ENCODE peak calls at places on chromosomes 2 and 18, in four cellular contexts. K is GM12878, A is K562, W is A549. V is an unnamed sample.

GRCh38 chr2:231522418-231523180 is 7.6 kb downstream of the NMUR1 start:
- DNase-seq in A (no peak), W (no peak), K (no peak), V (no peak)

GRCh38 chr2:171553858-171554257 is 31.6 kb downstream of the CYBRD1 start:
- DNase-seq in K (no peak), A (peak; percentile 68), W (peak; percentile 96), V (peak; percentile 94)

GRCh38 chr18:46097378-46097852 is 681 bp downstream of the ATP5F1A start:
- DNase-seq in W (no peak), K (no peak), A (no peak), V (no peak)

GRCh38 chr2:36335597-36335996 is 20.0 kb upstream of the CRIM1 start:
- DNase-seq in K (no peak), A (no peak), W (no peak), V (no peak)

GRCh38 chr2:195763866-195764265 is 106.8 kb downstream of the SLC39A10 start:
- DNase-seq in A (no peak), K (no peak), W (no peak), V (no peak)

GRCh38 chr2:68368657-68369339 is 3.7 kb downstream of the PLEK start:
- DNase-seq in W (peak; percentile 27), A (no peak), K (no peak), V (no peak)

GRCh38 chr2:79530443-79530842 is 17.6 kb downstream of the CTNNA2 start:
- DNase-seq in A (no peak), W (peak; percentile 22), K (no peak), V (peak; percentile 20)

GRCh38 chr2:67650292-67651133 is 253.4 kb downstream of the ETAA1 start:
- DNase-seq in W (peak; percentile 87), K (no peak), A (peak; percentile 26), V (peak; percentile 63)

GRCh38 chr2:180519276-180519675 is 461.1 kb upstream of the UBE2E3 start:
- DNase-seq in K (no peak), A (no peak), W (peak; percentile 29), V (peak; percentile 12)

GRCh38 chr2:96703021-96703751 is 36.7 kb downstream of the LMAN2L start:
- DNase-seq in K (no peak), A (no peak), W (no peak), V (no peak)

GRCh38 chr2:195312662-195313061 is 344.4 kb upstream of the SLC39A10 start:
- DNase-seq in A (no peak), K (no peak), W (no peak), V (no peak)

GRCh38 chr18:40006553-40007073 is 1948.4 kb upstream of the PIK3C3 start:
- DNase-seq in A (no peak), W (no peak), K (no peak), V (no peak)

GRCh38 chr18:22250591-22250996 is 81.2 kb downstream of the GATA6 start:
- DNase-seq in K (no peak), A (no peak), W (no peak), V (no peak)

GRCh38 chr2:9539530-9539929 is 16.1 kb downstream of the ADAM17 start:
- DNase-seq in A (no peak), K (no peak), W (no peak), V (no peak)

GRCh38 chr2:218252509-218253247 is 8.1 kb upstream of the GPBAR1 start:
- DNase-seq in W (no peak), A (no peak), K (no peak), V (no peak)

GRCh38 chr2:100013892-100014677 is 128.3 kb downstream of the AFF3 start:
- DNase-seq in A (no peak), K (no peak), W (peak; percentile 57), V (no peak)

GRCh38 chr18:66473882-66474281 is 130.0 kb downstream of the CDH19 start:
- DNase-seq in A (no peak), W (no peak), K (no peak), V (peak; percentile 10)

GRCh38 chr2:148534416-148535205 is 109.9 kb upstream of the EPC2 start:
- DNase-seq in W (no peak), A (no peak), K (no peak), V (no peak)

GRCh38 chr18:24063121-24063731 is 48.7 kb downstream of the TTC39C start:
- DNase-seq in A (no peak), W (no peak), K (no peak), V (peak; percentile 21)

GRCh38 chr18:75247601-75248421 is 37.2 kb downstream of the TSHZ1 start:
- DNase-seq in W (peak; percentile 7), K (no peak), A (no peak), V (peak; percentile 6)

GRCh38 chr2:30569991-30570390 is 122.9 kb downstream of the LCLAT1 start:
- DNase-seq in W (no peak), K (no peak), A (no peak), V (no peak)

GRCh38 chr18:23629444-23629946 is 33.2 kb downstream of the ANKRD29 start:
- DNase-seq in W (peak; percentile 95), K (peak; percentile 45), A (no peak), V (peak; percentile 92)

GRCh38 chr2:65504814-65505697 is 72.7 kb upstream of the SPRED2 start:
- DNase-seq in W (no peak), K (no peak), A (no peak), V (peak; percentile 39)

GRCh38 chr2:217178366-217178765 is 318.5 kb upstream of the TNP1 start:
- DNase-seq in W (no peak), K (no peak), A (no peak), V (no peak)

GRCh38 chr2:17894005-17894404 is 15.5 kb downstream of the KCNS3 start:
- DNase-seq in A (no peak), K (no peak), W (no peak), V (no peak)

GRCh38 chr2:17892726-17893534 is 14.5 kb downstream of the KCNS3 start:
- DNase-seq in K (no peak), A (no peak), W (no peak), V (no peak)

GRCh38 chr2:17899871-17900270 is 21.4 kb downstream of the KCNS3 start:
- DNase-seq in W (no peak), K (no peak), A (no peak), V (no peak)

GRCh38 chr2:17894551-17894950 is 16.1 kb downstream of the KCNS3 start:
- DNase-seq in W (no peak), A (no peak), K (no peak), V (no peak)
- TF ChIP-seq POLR2AphosphoS2 in W (no peak), A (no peak), K (no peak), V (no peak)

DNA sequence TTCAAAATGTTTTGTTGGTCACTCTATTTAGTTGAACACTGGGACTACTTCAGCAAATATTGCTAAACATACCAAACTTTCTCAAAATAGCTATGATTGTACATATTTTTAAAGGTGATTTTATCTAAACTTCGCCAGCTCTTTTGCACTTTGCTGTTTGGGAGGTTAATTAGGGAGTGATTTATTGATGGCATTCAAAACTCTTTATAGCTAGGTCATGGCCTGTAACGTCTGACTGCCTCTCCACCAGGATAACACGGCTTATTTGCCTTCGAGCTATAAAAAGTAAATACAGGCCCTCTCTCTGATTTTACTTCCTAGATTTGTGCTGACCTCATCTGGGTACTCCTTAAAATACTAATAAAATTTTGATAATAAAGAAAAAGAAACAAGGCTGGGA is 931.9 kb downstream of the DCDC2C start:
- DNase-seq in K (no peak), A (no peak), W (no peak), V (no peak)
- TF ChIP-seq POLR2AphosphoS2 in K (no peak), A (no peak), W (no peak), V (no peak)

DNA sequence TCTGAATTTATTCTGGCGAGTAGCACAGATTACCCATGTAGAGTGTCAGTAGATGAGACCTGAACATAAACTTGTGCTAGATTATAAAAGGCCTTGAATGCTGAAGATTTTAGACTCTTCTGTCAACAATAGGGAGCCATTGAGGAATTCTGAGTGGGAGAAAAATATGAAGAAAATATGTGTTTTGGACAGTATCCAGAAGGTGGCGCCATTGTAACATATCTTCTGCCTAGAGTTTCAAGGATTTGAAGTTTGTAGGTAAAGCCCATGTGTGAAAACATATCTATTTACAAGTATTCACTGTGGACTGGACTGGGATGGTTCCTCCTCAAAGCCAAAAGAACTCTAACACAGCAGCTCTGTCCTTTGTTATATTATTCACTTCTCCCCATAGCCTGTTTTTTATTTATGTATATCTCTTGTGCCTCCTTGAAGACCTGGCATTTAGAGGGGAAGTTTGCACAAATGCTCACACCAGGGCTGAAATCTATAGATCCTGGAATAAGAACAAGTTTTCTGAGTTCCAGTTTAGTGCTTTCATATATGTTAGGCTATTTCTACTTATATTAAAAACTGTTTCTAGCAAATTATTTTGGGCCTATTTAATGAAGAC is 124.9 kb downstream of the RDH14 start:
- DNase-seq in K (no peak), A (no peak), W (peak; percentile 70), V (peak; percentile 58)
- TF ChIP-seq POLR2AphosphoS2 in K (no peak), A (no peak), W (no peak), V (no peak)

GRCh38 chr2:47038656-47039501 is 116.2 kb downstream of the STPG4 start:
- DNase-seq in K (peak; percentile 27), A (no peak), W (no peak), V (no peak)
- TF ChIP-seq POLR2AphosphoS2 in K (no peak), A (no peak), W (no peak), V (no peak)

GRCh38 chr2:143071185-143071876 is 57.9 kb upstream of the ARHGAP15 start:
- DNase-seq in A (no peak), W (no peak), K (no peak), V (no peak)
- TF ChIP-seq POLR2AphosphoS2 in A (no peak), W (no peak), K (no peak), V (no peak)